ENCODE peak calls at places on chromosomes 6 and 20, in ten cellular contexts. D is activated gamma-delta T cell treated with Interleukin-2 at 50 U/mL for 16 hours, O is nephron progenitor cell, B is dorsolateral prefrontal cortex, Y is neuronal stem cell, R is cerebellum, H is HFF-Myc, E is ascending aorta, S is left ventricle myocardium superior, P is bronchial epithelial cell. W is an unnamed sample.

GRCh38 chr20:57943291-57943690 is 233.5 kb upstream of the PMEPA1 start:
- DNase-seq in D (no peak), E (no peak), R (no peak), H (no peak), O (no peak), B (no peak), S (no peak), P (no peak), Y (no peak), W (no peak)

GRCh38 chr6:43420012-43420411 is 7.3 kb upstream of the ABCC10 start:
- DNase-seq in O (no peak), S (no peak), D (no peak), R (no peak), E (no peak), Y (no peak), P (no peak), B (no peak), H (no peak), W (no peak)

GRCh38 chr6:144093658-144094057 is 1.7 kb downstream of the SF3B5 start:
- DNase-seq in Y (no peak), E (no peak), P (no peak), R (no peak), S (no peak), D (no peak), H (no peak), O (no peak), B (no peak), W (no peak)

GRCh38 chr20:37807901-37808751 is 94.8 kb upstream of the VSTM2L start:
- DNase-seq in D (no peak), S (no peak), E (no peak), O (no peak), P (no peak), H (no peak), R (no peak), Y (no peak), B (no peak), W (no peak)

GRCh38 chr6:72748759-72749158 is 126.9 kb downstream of the KCNQ5 start:
- DNase-seq in O (no peak), P (peak), S (no peak), D (no peak), H (peak), B (no peak), Y (no peak), E (no peak), R (no peak), W (peak)

GRCh38 chr6:81589465-81590313 is 162.8 kb downstream of the TENT5A start:
- DNase-seq in R (no peak), B (no peak), O (no peak), D (no peak), P (no peak), E (no peak), S (peak), H (no peak), Y (no peak), W (no peak)

GRCh38 chr6:43185391-43185790 is 3.4 kb downstream of the CUL9 start:
- DNase-seq in R (no peak), Y (no peak), O (no peak), B (peak), E (no peak), S (no peak), H (no peak), D (no peak), P (no peak), W (no peak)

GRCh38 chr6:56944651-56945050 is 10.3 kb upstream of the BEND6 start:
- DNase-seq in S (no peak), P (no peak), D (no peak), H (no peak), R (peak), O (no peak), E (no peak), B (no peak), Y (no peak), W (no peak)

GRCh38 chr6:21496749-21497148 is 96.8 kb upstream of the SOX4 start:
- DNase-seq in B (no peak), Y (no peak), O (no peak), P (no peak), S (no peak), E (no peak), R (no peak), H (no peak), D (no peak), W (no peak)

GRCh38 chr20:1952737-1953530 is 40.9 kb downstream of the PDYN start:
- DNase-seq in H (no peak), B (no peak), R (no peak), Y (no peak), P (no peak), D (no peak), S (no peak), O (no peak), E (no peak), W (no peak)

GRCh38 chr20:64253443-64253842 is 2.1 kb upstream of the PCMTD2 start:
- DNase-seq in O (no peak), S (no peak), R (no peak), H (no peak), E (no peak), D (no peak), Y (no peak), P (no peak), B (no peak), W (no peak)

GRCh38 chr6:38625191-38625590 is 14.5 kb downstream of the BTBD9 start:
- DNase-seq in R (no peak), P (no peak), E (no peak), D (no peak), H (no peak), O (no peak), Y (no peak), S (no peak), B (no peak), W (no peak)

GRCh38 chr6:123967900-123968299 is 164.2 kb downstream of the NKAIN2 start:
- DNase-seq in S (no peak), B (no peak), R (no peak), Y (no peak), O (no peak), D (no peak), E (no peak), P (no peak), H (no peak), W (no peak)

GRCh38 chr6:143007626-143008025 is 53.1 kb upstream of the AIG1 start:
- DNase-seq in R (no peak), B (no peak), S (no peak), Y (no peak), P (no peak), E (no peak), H (peak), D (no peak), O (no peak), W (no peak)

GRCh38 chr6:161107779-161108380 is 116.3 kb downstream of the MAP3K4 start:
- DNase-seq in O (no peak), P (no peak), D (no peak), Y (no peak), S (no peak), B (no peak), R (no peak), H (no peak), E (no peak), W (no peak)

GRCh38 chr20:53609501-53610445 is 16.1 kb upstream of the ZNF217 start:
- DNase-seq in B (no peak), O (peak), R (no peak), Y (no peak), D (peak), E (no peak), P (peak), S (peak), H (no peak), W (no peak)

GRCh38 chr20:23068283-23068682 is 17.8 kb downstream of the CD93 start:
- DNase-seq in R (no peak), P (no peak), D (no peak), H (no peak), O (no peak), Y (no peak), E (no peak), S (no peak), B (no peak), W (no peak)

GRCh38 chr6:68211242-68211795 is 423.8 kb upstream of the ADGRB3 start:
- DNase-seq in B (no peak), O (no peak), S (no peak), R (no peak), H (no peak), P (peak), E (no peak), Y (no peak), D (no peak), W (no peak)

GRCh38 chr20:62733891-62734290 is 25.3 kb downstream of the NTSR1 start:
- DNase-seq in S (no peak), P (no peak), D (no peak), Y (no peak), B (peak), R (no peak), O (no peak), H (no peak), E (no peak), W (no peak)